ENCODE peak calls at places on chromosomes 3 and 15, in ten cellular contexts. One of them, this sample, is unnamed.

GRCh38 chr3:154886437-154886836 is 193.7 kb upstream of the MME start:
- DNase-seq in posterior cingulate gyrus: no peak
- DNase-seq in neural progenitor cell: no peak
- DNase-seq in activated CD8-positive, alpha-beta memory T cell treated with anti-CD3 and anti-CD28 coated beads for 1 hour: no peak
- DNase-seq in SHP77: no peak
- DNase-seq in nephron progenitor cell: no peak
- DNase-seq in EL: peak
- DNase-seq in HCT116: no peak
- DNase-seq in activated T-cell treated with anti-CD3 and anti-CD28 coated beads, Interleukin-2, amount 50 U/mL, for 72 hours: no peak
- DNase-seq in GM23338: no peak
- DNase-seq in this sample: no peak

GRCh38 chr15:69760890-69761568 is 308.4 kb downstream of the RPLP1 start:
- DNase-seq in SHP77: no peak
- DNase-seq in posterior cingulate gyrus: no peak
- DNase-seq in GM23338: no peak
- DNase-seq in activated T-cell treated with anti-CD3 and anti-CD28 coated beads, Interleukin-2, amount 50 U/mL, for 72 hours: peak
- DNase-seq in HCT116: peak
- DNase-seq in neural progenitor cell: no peak
- DNase-seq in activated CD8-positive, alpha-beta memory T cell treated with anti-CD3 and anti-CD28 coated beads for 1 hour: peak
- DNase-seq in nephron progenitor cell: no peak
- DNase-seq in EL: peak
- DNase-seq in this sample: peak

GRCh38 chr3:143637133-143637532 is 211.1 kb downstream of the SLC9A9 start:
- DNase-seq in activated T-cell treated with anti-CD3 and anti-CD28 coated beads, Interleukin-2, amount 50 U/mL, for 72 hours: no peak
- DNase-seq in GM23338: no peak
- DNase-seq in SHP77: no peak
- DNase-seq in neural progenitor cell: no peak
- DNase-seq in activated CD8-positive, alpha-beta memory T cell treated with anti-CD3 and anti-CD28 coated beads for 1 hour: no peak
- DNase-seq in EL: no peak
- DNase-seq in posterior cingulate gyrus: no peak
- DNase-seq in nephron progenitor cell: no peak
- DNase-seq in HCT116: no peak
- DNase-seq in this sample: no peak

GRCh38 chr3:184566441-184567414 is 5.1 kb downstream of the EPHB3 start:
- DNase-seq in nephron progenitor cell: no peak
- DNase-seq in GM23338: no peak
- DNase-seq in activated CD8-positive, alpha-beta memory T cell treated with anti-CD3 and anti-CD28 coated beads for 1 hour: no peak
- DNase-seq in SHP77: no peak
- DNase-seq in EL: no peak
- DNase-seq in neural progenitor cell: no peak
- DNase-seq in activated T-cell treated with anti-CD3 and anti-CD28 coated beads, Interleukin-2, amount 50 U/mL, for 72 hours: no peak
- DNase-seq in HCT116: no peak
- DNase-seq in posterior cingulate gyrus: no peak
- DNase-seq in this sample: no peak

GRCh38 chr3:168002786-168003368 is 92.8 kb downstream of the GOLIM4 start:
- DNase-seq in SHP77: peak
- DNase-seq in GM23338: no peak
- DNase-seq in EL: peak
- DNase-seq in neural progenitor cell: no peak
- DNase-seq in posterior cingulate gyrus: no peak
- DNase-seq in activated CD8-positive, alpha-beta memory T cell treated with anti-CD3 and anti-CD28 coated beads for 1 hour: no peak
- DNase-seq in activated T-cell treated with anti-CD3 and anti-CD28 coated beads, Interleukin-2, amount 50 U/mL, for 72 hours: no peak
- DNase-seq in nephron progenitor cell: no peak
- DNase-seq in HCT116: no peak
- DNase-seq in this sample: no peak

GRCh38 chr15:78093242-78094020 is 1.1 kb downstream of the SH2D7 start:
- DNase-seq in SHP77: no peak
- DNase-seq in GM23338: no peak
- DNase-seq in posterior cingulate gyrus: peak
- DNase-seq in activated CD8-positive, alpha-beta memory T cell treated with anti-CD3 and anti-CD28 coated beads for 1 hour: no peak
- DNase-seq in activated T-cell treated with anti-CD3 and anti-CD28 coated beads, Interleukin-2, amount 50 U/mL, for 72 hours: no peak
- DNase-seq in nephron progenitor cell: no peak
- DNase-seq in neural progenitor cell: no peak
- DNase-seq in EL: peak
- DNase-seq in HCT116: no peak
- DNase-seq in this sample: no peak

GRCh38 chr3:31958721-31959152 is 22.3 kb downstream of the OSBPL10 start:
- DNase-seq in nephron progenitor cell: no peak
- DNase-seq in neural progenitor cell: no peak
- DNase-seq in activated T-cell treated with anti-CD3 and anti-CD28 coated beads, Interleukin-2, amount 50 U/mL, for 72 hours: no peak
- DNase-seq in SHP77: no peak
- DNase-seq in posterior cingulate gyrus: no peak
- DNase-seq in activated CD8-positive, alpha-beta memory T cell treated with anti-CD3 and anti-CD28 coated beads for 1 hour: no peak
- DNase-seq in HCT116: no peak
- DNase-seq in GM23338: no peak
- DNase-seq in EL: no peak
- DNase-seq in this sample: no peak

GRCh38 chr3:24730173-24730572 is 235.5 kb upstream of the THRB start:
- DNase-seq in SHP77: no peak
- DNase-seq in EL: no peak
- DNase-seq in neural progenitor cell: no peak
- DNase-seq in activated CD8-positive, alpha-beta memory T cell treated with anti-CD3 and anti-CD28 coated beads for 1 hour: no peak
- DNase-seq in GM23338: no peak
- DNase-seq in posterior cingulate gyrus: no peak
- DNase-seq in activated T-cell treated with anti-CD3 and anti-CD28 coated beads, Interleukin-2, amount 50 U/mL, for 72 hours: no peak
- DNase-seq in HCT116: no peak
- DNase-seq in nephron progenitor cell: no peak
- DNase-seq in this sample: no peak

GRCh38 chr3:14980689-14981088 is 33.3 kb downstream of the NR2C2 start:
- DNase-seq in GM23338: no peak
- DNase-seq in nephron progenitor cell: no peak
- DNase-seq in HCT116: no peak
- DNase-seq in posterior cingulate gyrus: no peak
- DNase-seq in neural progenitor cell: no peak
- DNase-seq in activated CD8-positive, alpha-beta memory T cell treated with anti-CD3 and anti-CD28 coated beads for 1 hour: no peak
- DNase-seq in EL: no peak
- DNase-seq in SHP77: no peak
- DNase-seq in activated T-cell treated with anti-CD3 and anti-CD28 coated beads, Interleukin-2, amount 50 U/mL, for 72 hours: no peak
- DNase-seq in this sample: no peak